ENCODE peak calls at places on chromosomes 5 and 9, in four cellular contexts. A, I, R and J are unnamed samples.

GRCh38 chr5:134523543-134524136 is 1.8 kb upstream of the JADE2 start:
- DNase-seq in A (no peak), R (no peak), I (no peak), J (no peak)

GRCh38 chr5:170483701-170484458 is 19.9 kb upstream of the KCNIP1 start:
- DNase-seq in R (peak), I (no peak), A (no peak), J (no peak)

GRCh38 chr9:4548796-4549725 is 58.8 kb downstream of the SLC1A1 start:
- DNase-seq in I (peak), R (peak), A (peak), J (no peak)

GRCh38 chr9:128742401-128742800 is 18.5 kb upstream of the ZDHHC12 start:
- DNase-seq in A (no peak), R (no peak), I (no peak), J (no peak)

GRCh38 chr9:115144706-115145105 is 26.7 kb upstream of the TNC start:
- DNase-seq in A (no peak), I (no peak), R (no peak), J (no peak)

GRCh38 chr5:32311404-32312193 is 1.1 kb downstream of the MTMR12 start:
- DNase-seq in R (no peak), A (no peak), I (no peak), J (no peak)

GRCh38 chr5:107154598-107154997 is 516.1 kb downstream of the EFNA5 start:
- DNase-seq in I (no peak), R (no peak), A (no peak), J (no peak)

GRCh38 chr9:126809068-126809467 is 4.2 kb downstream of the ZBTB43 start:
- DNase-seq in A (no peak), I (no peak), R (no peak), J (no peak)

GRCh38 chr9:135758056-135758455 is 56.1 kb downstream of the KCNT1 start:
- DNase-seq in I (no peak), R (no peak), A (no peak), J (no peak)

GRCh38 chr5:131164161-131164930 is 710 bp downstream of the HINT1 start:
- DNase-seq in A (peak), R (peak), I (peak), J (peak)

GRCh38 chr9:136697146-136697820 is 10.0 kb upstream of the AGPAT2 start:
- DNase-seq in I (no peak), A (no peak), R (no peak), J (no peak)

GRCh38 chr5:25025836-25026235 is 381.1 kb upstream of the CDH10 start:
- DNase-seq in A (no peak), R (no peak), I (no peak), J (no peak)

GRCh38 chr5:168747987-168748777 is 169.0 kb upstream of the PANK3 start:
- DNase-seq in A (peak), I (no peak), R (peak), J (no peak)

GRCh38 chr5:151222769-151223446 is 984 bp downstream of the CCDC69 start:
- DNase-seq in R (peak), A (no peak), I (peak), J (peak)

GRCh38 chr5:9020996-9021395 is 524.9 kb downstream of the SEMA5A start:
- DNase-seq in A (no peak), I (no peak), R (no peak), J (no peak)

GRCh38 chr5:16726538-16726946 is 109.7 kb upstream of the RETREG1 start:
- DNase-seq in A (no peak), I (no peak), R (no peak), J (no peak)

GRCh38 chr5:59152701-59153245 is 569.9 kb downstream of the RAB3C start:
- DNase-seq in R (no peak), I (no peak), A (no peak), J (no peak)

GRCh38 chr9:126516936-126517750 is 96.6 kb upstream of the LMX1B start:
- DNase-seq in R (peak), A (no peak), I (peak), J (no peak)

GRCh38 chr5:59856324-59856723 is 37.2 kb downstream of the PDE4D start:
- DNase-seq in A (no peak), R (no peak), I (no peak), J (no peak)

GRCh38 chr5:107305999-107306398 is 364.7 kb downstream of the EFNA5 start:
- DNase-seq in A (no peak), R (no peak), I (no peak), J (no peak)

GRCh38 chr5:131379071-131379538 is 115.3 kb downstream of the CDC42SE2 start:
- DNase-seq in I (no peak), R (no peak), A (no peak), J (no peak)

GRCh38 chr9:1008256-1008655 is 31.8 kb downstream of the DMRT3 start:
- DNase-seq in A (no peak), I (no peak), R (no peak), J (no peak)

GRCh38 chr5:32961066-32961429 is 249.9 kb downstream of the NPR3 start:
- DNase-seq in A (no peak), I (no peak), R (no peak), J (no peak)

GRCh38 chr5:60487885-60488425 is 212.0 kb downstream of the DEPDC1B start:
- DNase-seq in A (no peak), R (no peak), I (no peak), J (no peak)

GRCh38 chr9:130060296-130060695 is 6.6 kb downstream of the GPR107 start:
- DNase-seq in A (no peak), R (no peak), I (no peak), J (no peak)

GRCh38 chr9:94056442-94056974 is 27.8 kb upstream of the PTPDC1 start:
- DNase-seq in R (no peak), I (no peak), A (no peak), J (no peak)

GRCh38 chr9:87441251-87441650 is 56.4 kb upstream of the DAPK1 start:
- DNase-seq in A (no peak), I (no peak), R (no peak), J (no peak)

GRCh38 chr9:36317766-36318165 is 59.5 kb upstream of the GNE start:
- DNase-seq in R (no peak), I (peak), A (no peak), J (no peak)

GRCh38 chr5:54547711-54548250 is 30.2 kb downstream of the SNX18 start:
- DNase-seq in A (no peak), R (no peak), I (peak), J (no peak)

GRCh38 chr5:153613143-153613542 is 122.7 kb downstream of the GRIA1 start:
- DNase-seq in A (no peak), R (no peak), I (no peak), J (no peak)

GRCh38 chr9:108687360-108687981 is 168.3 kb downstream of the ACTL7B start:
- DNase-seq in A (no peak), R (no peak), I (no peak), J (no peak)

GRCh38 chr9:127746959-127747569 is 12.0 kb upstream of the TOR2A start:
- DNase-seq in I (no peak), A (no peak), R (no peak), J (peak)

GRCh38 chr9:37995348-37995737 is 73.7 kb downstream of the SHB start:
- DNase-seq in I (no peak), R (no peak), A (no peak), J (no peak)
- H3K27ac ChIP-seq in I (peak), R (no peak), A (no peak), J (no peak)

GRCh38 chr5:124877501-124878146 is 131.2 kb upstream of the ZNF608 start:
- DNase-seq in A (no peak), I (no peak), R (no peak), J (no peak)
- H3K27ac ChIP-seq in A (no peak), I (no peak), R (no peak), J (no peak)

GRCh38 chr5:172052454-172053236 is 46.2 kb upstream of the FBXW11 start:
- DNase-seq in A (no peak), I (peak), R (no peak), J (no peak)
- H3K27ac ChIP-seq in A (no peak), I (no peak), R (no peak), J (no peak)

DNA sequence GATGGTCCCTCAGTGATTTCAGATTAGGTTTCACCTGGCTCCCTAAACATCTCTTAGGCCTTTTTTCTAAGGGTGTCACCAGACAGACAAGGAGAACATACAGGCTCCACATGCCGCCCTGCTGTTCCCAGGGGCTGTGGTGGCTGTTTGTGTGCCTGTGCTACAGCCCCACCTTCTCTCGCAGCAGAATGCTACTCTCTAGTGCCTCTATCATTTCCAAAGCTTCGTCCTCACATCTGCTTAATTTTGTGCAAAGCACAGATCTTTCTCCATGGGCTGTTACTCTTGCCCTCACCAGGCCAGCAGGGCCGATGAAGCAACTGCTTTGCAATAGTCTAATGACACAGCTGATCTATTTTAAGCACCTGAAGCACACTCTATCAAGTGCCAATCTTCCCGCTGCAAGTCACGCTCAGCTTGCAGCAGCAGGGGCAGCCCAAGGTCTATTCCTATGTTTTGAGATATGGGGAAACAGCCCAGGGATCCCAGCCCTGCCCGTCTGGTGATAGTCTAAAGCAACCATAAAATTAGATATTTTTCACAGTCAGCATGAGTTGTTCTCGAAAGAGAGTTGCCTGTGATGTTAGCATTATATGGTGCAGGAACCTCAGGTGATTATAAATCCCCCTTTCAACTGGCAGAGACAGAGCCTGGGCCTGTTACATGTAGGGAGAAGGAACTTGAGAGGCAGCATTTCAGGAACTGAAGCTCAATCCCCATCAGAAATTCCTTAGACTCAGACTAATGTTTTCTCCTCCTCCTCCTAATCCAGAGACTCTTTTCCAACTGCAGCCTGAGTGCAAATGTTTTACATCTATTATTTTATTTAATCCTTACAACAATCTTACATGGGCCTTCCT is 12.7 kb downstream of the ABLIM3 start:
- DNase-seq in I (peak), R (no peak), A (no peak), J (no peak)
- H3K27ac ChIP-seq in I (peak), R (no peak), A (no peak), J (no peak)

GRCh38 chr9:30301271-30301963 is 2083.0 kb upstream of the ACO1 start:
- DNase-seq in I (no peak), A (no peak), R (no peak), J (no peak)
- H3K27ac ChIP-seq in I (no peak), A (no peak), R (no peak), J (no peak)

GRCh38 chr5:137470921-137471220 is 28.3 kb downstream of the SPOCK1 start:
- DNase-seq in A (no peak), R (no peak), I (no peak), J (no peak)

GRCh38 chr5:137466888-137467287 is 32.2 kb downstream of the SPOCK1 start:
- DNase-seq in I (peak), A (no peak), R (no peak), J (no peak)

GRCh38 chr5:137465930-137466329 is 33.2 kb downstream of the SPOCK1 start:
- DNase-seq in I (no peak), R (no peak), A (no peak), J (no peak)

GRCh38 chr5:137470111-137470920 is 28.8 kb downstream of the SPOCK1 start:
- DNase-seq in A (no peak), R (no peak), I (peak), J (no peak)
- H3K27ac ChIP-seq in A (no peak), R (no peak), I (peak), J (no peak)

GRCh38 chr5:112923148-112923917 is 1.3 kb upstream of the REEP5 start:
- DNase-seq in A (no peak), R (peak), I (no peak), J (peak)
- H3K27ac ChIP-seq in A (no peak), R (no peak), I (peak), J (peak)